ENCODE peak calls at places on chromosomes 13 and 19, in eight cellular contexts. One of them, this sample, is unnamed.

GRCh38 chr13:27446986-27447583 is 3.3 kb downstream of the MTIF3 start:
- DNase-seq in AG10803: no peak
- DNase-seq in transverse colon: peak; percentile 30
- DNase-seq in fibroblast of mammary gland: no peak
- DNase-seq in CD8-positive, alpha-beta T cell: no peak
- DNase-seq in psoas muscle: no peak
- DNase-seq in kidney: no peak
- DNase-seq in fibroblast of pulmonary artery: no peak
- DNase-seq in this sample: no peak

GRCh38 chr19:34667349-34668076 is 9.4 kb downstream of the SCGB2B2 start:
- DNase-seq in AG10803: peak; percentile 29
- DNase-seq in transverse colon: no peak
- DNase-seq in fibroblast of mammary gland: peak; percentile 15
- DNase-seq in CD8-positive, alpha-beta T cell: no peak
- DNase-seq in psoas muscle: no peak
- DNase-seq in kidney: no peak
- DNase-seq in fibroblast of pulmonary artery: peak; percentile 16
- DNase-seq in this sample: peak; percentile 75

GRCh38 chr13:95100525-95101121 is 200.6 kb downstream of the ABCC4 start:
- DNase-seq in AG10803: peak; percentile 28
- DNase-seq in transverse colon: no peak
- DNase-seq in fibroblast of mammary gland: peak; percentile 90
- DNase-seq in CD8-positive, alpha-beta T cell: no peak
- DNase-seq in psoas muscle: no peak
- DNase-seq in kidney: no peak
- DNase-seq in fibroblast of pulmonary artery: peak; percentile 33
- DNase-seq in this sample: no peak

GRCh38 chr19:1648156-1648925 is 4.1 kb downstream of the TCF3 start:
- DNase-seq in AG10803: no peak
- DNase-seq in transverse colon: peak; percentile 61
- DNase-seq in fibroblast of mammary gland: no peak
- DNase-seq in CD8-positive, alpha-beta T cell: no peak
- DNase-seq in psoas muscle: no peak
- DNase-seq in kidney: peak; percentile 68
- DNase-seq in fibroblast of pulmonary artery: no peak
- DNase-seq in this sample: no peak

GRCh38 chr19:39918183-39918651 is 16.2 kb downstream of the FCGBP start:
- DNase-seq in AG10803: no peak
- DNase-seq in transverse colon: no peak
- DNase-seq in fibroblast of mammary gland: no peak
- DNase-seq in CD8-positive, alpha-beta T cell: no peak
- DNase-seq in psoas muscle: no peak
- DNase-seq in kidney: peak; percentile 65
- DNase-seq in fibroblast of pulmonary artery: no peak
- DNase-seq in this sample: peak; percentile 61

GRCh38 chr13:95479706-95480105 is 72.8 kb upstream of the CLDN10 start:
- DNase-seq in AG10803: no peak
- DNase-seq in transverse colon: no peak
- DNase-seq in fibroblast of mammary gland: no peak
- DNase-seq in CD8-positive, alpha-beta T cell: no peak
- DNase-seq in psoas muscle: no peak
- DNase-seq in kidney: no peak
- DNase-seq in fibroblast of pulmonary artery: no peak
- DNase-seq in this sample: no peak

GRCh38 chr13:46679369-46680180 is 117.4 kb downstream of the ESD start:
- DNase-seq in AG10803: peak; percentile 70
- DNase-seq in transverse colon: peak; percentile 42
- DNase-seq in fibroblast of mammary gland: peak; percentile 89
- DNase-seq in CD8-positive, alpha-beta T cell: peak; percentile 12
- DNase-seq in psoas muscle: no peak
- DNase-seq in kidney: no peak
- DNase-seq in fibroblast of pulmonary artery: peak; percentile 71
- DNase-seq in this sample: no peak

GRCh38 chr13:103539265-103539664 is 473.0 kb upstream of the SLC10A2 start:
- DNase-seq in AG10803: no peak
- DNase-seq in transverse colon: no peak
- DNase-seq in fibroblast of mammary gland: no peak
- DNase-seq in CD8-positive, alpha-beta T cell: no peak
- DNase-seq in psoas muscle: no peak
- DNase-seq in kidney: no peak
- DNase-seq in fibroblast of pulmonary artery: no peak
- DNase-seq in this sample: peak; percentile 32

GRCh38 chr13:36453518-36453917 is 21.2 kb downstream of the CCNA1 start:
- DNase-seq in AG10803: peak; percentile 17
- DNase-seq in transverse colon: no peak
- DNase-seq in fibroblast of mammary gland: peak; percentile 38
- DNase-seq in CD8-positive, alpha-beta T cell: no peak
- DNase-seq in psoas muscle: no peak
- DNase-seq in kidney: no peak
- DNase-seq in fibroblast of pulmonary artery: peak; percentile 53
- DNase-seq in this sample: no peak

GRCh38 chr13:24307211-24308067 is 1.9 kb upstream of the C1QTNF9 start:
- DNase-seq in AG10803: no peak
- DNase-seq in transverse colon: peak; percentile 33
- DNase-seq in fibroblast of mammary gland: no peak
- DNase-seq in CD8-positive, alpha-beta T cell: no peak
- DNase-seq in psoas muscle: no peak
- DNase-seq in kidney: no peak
- DNase-seq in fibroblast of pulmonary artery: peak; percentile 15
- DNase-seq in this sample: peak; percentile 81

GRCh38 chr13:32063622-32064233 is 32.2 kb downstream of the FRY start:
- DNase-seq in AG10803: no peak
- DNase-seq in transverse colon: no peak
- DNase-seq in fibroblast of mammary gland: no peak
- DNase-seq in CD8-positive, alpha-beta T cell: no peak
- DNase-seq in psoas muscle: no peak
- DNase-seq in kidney: no peak
- DNase-seq in fibroblast of pulmonary artery: no peak
- DNase-seq in this sample: no peak

GRCh38 chr19:18290250-18291018 is 9.0 kb upstream of the JUND start:
- DNase-seq in AG10803: no peak
- DNase-seq in transverse colon: peak; percentile 62
- DNase-seq in fibroblast of mammary gland: no peak
- DNase-seq in CD8-positive, alpha-beta T cell: peak; percentile 63
- DNase-seq in psoas muscle: no peak
- DNase-seq in kidney: peak; percentile 77
- DNase-seq in fibroblast of pulmonary artery: peak; percentile 60
- DNase-seq in this sample: no peak

GRCh38 chr19:632228-633067 is 889 bp downstream of the POLRMT start:
- DNase-seq in AG10803: peak; percentile 34
- DNase-seq in transverse colon: peak; percentile 78
- DNase-seq in fibroblast of mammary gland: peak; percentile 51
- DNase-seq in CD8-positive, alpha-beta T cell: no peak
- DNase-seq in psoas muscle: no peak
- DNase-seq in kidney: no peak
- DNase-seq in fibroblast of pulmonary artery: peak; percentile 56
- DNase-seq in this sample: peak; percentile 79

GRCh38 chr19:54523403-54523802 is 20.8 kb downstream of the LAIR2 start:
- DNase-seq in AG10803: peak; percentile 4
- DNase-seq in transverse colon: no peak
- DNase-seq in fibroblast of mammary gland: peak; percentile 26
- DNase-seq in CD8-positive, alpha-beta T cell: no peak
- DNase-seq in psoas muscle: no peak
- DNase-seq in kidney: no peak
- DNase-seq in fibroblast of pulmonary artery: peak; percentile 11
- DNase-seq in this sample: no peak

GRCh38 chr13:88345171-88345847 is 674.1 kb downstream of the SLITRK5 start:
- DNase-seq in AG10803: no peak
- DNase-seq in transverse colon: no peak
- DNase-seq in fibroblast of mammary gland: no peak
- DNase-seq in CD8-positive, alpha-beta T cell: no peak
- DNase-seq in psoas muscle: peak; percentile 29
- DNase-seq in kidney: peak; percentile 67
- DNase-seq in fibroblast of pulmonary artery: no peak
- DNase-seq in this sample: no peak

GRCh38 chr13:85741017-85741416 is 58.2 kb downstream of the SLITRK6 start:
- DNase-seq in AG10803: no peak
- DNase-seq in transverse colon: no peak
- DNase-seq in fibroblast of mammary gland: no peak
- DNase-seq in CD8-positive, alpha-beta T cell: no peak
- DNase-seq in psoas muscle: no peak
- DNase-seq in kidney: no peak
- DNase-seq in fibroblast of pulmonary artery: no peak
- DNase-seq in this sample: no peak

DNA sequence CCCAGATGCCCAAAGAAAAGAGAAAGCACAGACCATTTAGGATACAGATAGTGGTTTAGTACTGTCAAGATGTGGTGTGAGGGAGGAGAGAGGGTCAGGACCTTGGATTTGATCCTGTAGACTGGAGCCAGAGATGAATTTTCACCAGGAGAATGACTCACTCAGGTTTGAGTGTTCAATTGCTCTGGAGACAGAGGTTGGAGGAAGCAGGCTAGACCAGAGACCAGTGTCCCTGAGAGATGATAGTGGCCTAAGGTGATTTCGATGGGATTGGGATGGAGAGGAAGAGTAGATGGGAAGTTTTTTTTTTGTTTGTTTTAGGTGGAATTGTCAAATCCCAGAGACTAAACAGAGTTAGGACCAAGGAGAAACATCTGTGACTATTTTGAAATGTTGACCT is 2.3 kb downstream of the CEBPG start:
- DNase-seq in AG10803: peak; percentile 40
- DNase-seq in transverse colon: no peak
- DNase-seq in fibroblast of mammary gland: peak; percentile 85
- DNase-seq in CD8-positive, alpha-beta T cell: no peak
- DNase-seq in psoas muscle: no peak
- DNase-seq in kidney: no peak
- DNase-seq in fibroblast of pulmonary artery: peak; percentile 53
- DNase-seq in this sample: no peak
- H3K4me3 ChIP-seq in AG10803: peak overlapping the region; percentile 29
- H3K4me3 ChIP-seq in transverse colon: no peak overlapping the region
- H3K4me3 ChIP-seq in fibroblast of mammary gland: no peak overlapping the region
- H3K4me3 ChIP-seq in CD8-positive, alpha-beta T cell: no peak overlapping the region
- H3K4me3 ChIP-seq in psoas muscle: peak overlapping the region; percentile 87
- H3K4me3 ChIP-seq in kidney: no peak overlapping the region
- H3K4me3 ChIP-seq in fibroblast of pulmonary artery: no peak overlapping the region
- H3K4me3 ChIP-seq in this sample: peak overlapping the region; percentile 74

DNA sequence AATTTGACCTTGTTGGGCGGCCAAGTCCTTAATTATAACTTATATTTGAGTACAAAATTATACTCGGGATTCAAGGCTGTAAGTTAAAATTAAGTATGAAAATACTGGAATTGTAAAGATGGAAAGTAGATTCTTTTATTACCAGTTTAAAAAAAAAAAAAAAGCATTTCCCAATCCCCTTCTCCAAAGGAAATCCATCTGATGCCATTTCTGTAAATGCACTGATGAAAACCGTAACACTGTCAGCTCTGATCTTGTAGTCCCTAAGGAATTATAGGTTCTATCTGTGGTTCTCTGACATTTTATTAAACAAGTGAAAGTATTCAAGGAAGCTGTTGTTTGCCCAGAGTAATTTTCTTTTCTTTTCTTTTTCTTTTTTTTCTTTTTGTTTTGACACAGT is 41.6 kb upstream of the HNRNPA1L2 start:
- DNase-seq in AG10803: no peak
- DNase-seq in transverse colon: no peak
- DNase-seq in fibroblast of mammary gland: peak; percentile 47
- DNase-seq in CD8-positive, alpha-beta T cell: no peak
- DNase-seq in psoas muscle: no peak
- DNase-seq in kidney: no peak
- DNase-seq in fibroblast of pulmonary artery: peak; percentile 7
- DNase-seq in this sample: no peak
- H3K4me3 ChIP-seq in AG10803: no peak overlapping the region
- H3K4me3 ChIP-seq in transverse colon: peak overlapping the region; percentile 30
- H3K4me3 ChIP-seq in fibroblast of mammary gland: peak overlapping the region; percentile 50
- H3K4me3 ChIP-seq in CD8-positive, alpha-beta T cell: no peak overlapping the region
- H3K4me3 ChIP-seq in psoas muscle: peak overlapping the region; percentile 75
- H3K4me3 ChIP-seq in kidney: peak overlapping the region; percentile 58
- H3K4me3 ChIP-seq in fibroblast of pulmonary artery: peak overlapping the region; percentile 49
- H3K4me3 ChIP-seq in this sample: peak overlapping the region; percentile 68

DNA sequence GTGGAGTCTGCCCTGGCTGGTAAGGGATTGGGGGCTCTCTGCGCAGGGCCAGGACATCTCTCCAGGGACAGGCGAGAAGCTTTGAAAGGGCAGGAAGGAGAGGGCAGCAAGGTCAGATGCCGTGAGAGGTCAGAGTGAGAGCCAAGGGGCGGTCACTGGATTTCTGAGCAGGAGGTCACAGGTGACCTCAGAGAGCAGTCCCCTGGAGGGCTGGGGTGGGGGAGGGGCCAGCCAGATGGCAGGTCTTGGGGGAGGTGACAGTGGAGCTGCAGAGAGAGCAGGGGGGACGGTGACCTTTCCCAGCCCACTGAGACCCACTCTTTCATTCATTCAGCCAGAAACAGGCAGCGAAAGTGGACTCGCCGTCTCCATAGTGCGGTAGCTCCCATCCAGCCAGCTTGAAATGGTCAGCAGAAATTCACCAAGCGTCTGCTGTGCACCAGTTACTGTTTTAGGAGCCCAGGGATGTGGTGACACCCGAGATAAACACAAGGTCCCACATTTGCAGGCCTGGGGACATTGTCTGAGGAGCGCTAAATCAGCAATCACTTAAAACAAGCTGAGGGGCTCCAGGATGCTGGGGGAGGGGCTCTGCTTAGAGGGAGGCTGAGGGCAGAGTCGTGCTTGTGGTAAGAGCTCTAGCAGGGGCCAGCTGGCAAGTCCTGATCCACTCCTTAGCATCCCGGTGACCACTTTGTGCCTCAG is 10.2 kb downstream of the CARM1 start:
- DNase-seq in AG10803: no peak
- DNase-seq in transverse colon: no peak
- DNase-seq in fibroblast of mammary gland: no peak
- DNase-seq in CD8-positive, alpha-beta T cell: no peak
- DNase-seq in psoas muscle: no peak
- DNase-seq in kidney: no peak
- DNase-seq in fibroblast of pulmonary artery: no peak
- DNase-seq in this sample: no peak
- H3K4me3 ChIP-seq in AG10803: no peak overlapping the region
- H3K4me3 ChIP-seq in transverse colon: no peak overlapping the region
- H3K4me3 ChIP-seq in fibroblast of mammary gland: no peak overlapping the region
- H3K4me3 ChIP-seq in CD8-positive, alpha-beta T cell: no peak overlapping the region
- H3K4me3 ChIP-seq in psoas muscle: no peak overlapping the region
- H3K4me3 ChIP-seq in kidney: no peak overlapping the region
- H3K4me3 ChIP-seq in fibroblast of pulmonary artery: no peak overlapping the region
- H3K4me3 ChIP-seq in this sample: no peak overlapping the region

GRCh38 chr19:19778666-19779065 is 42.9 kb downstream of the ZNF506 start:
- DNase-seq in AG10803: no peak
- DNase-seq in transverse colon: no peak
- DNase-seq in fibroblast of mammary gland: no peak
- DNase-seq in CD8-positive, alpha-beta T cell: no peak
- DNase-seq in psoas muscle: no peak
- DNase-seq in kidney: no peak
- DNase-seq in fibroblast of pulmonary artery: no peak
- DNase-seq in this sample: no peak

GRCh38 chr19:19775891-19776205 is 42.9 kb upstream of the ZNF14 start:
- DNase-seq in AG10803: no peak
- DNase-seq in transverse colon: no peak
- DNase-seq in fibroblast of mammary gland: no peak
- DNase-seq in CD8-positive, alpha-beta T cell: no peak
- DNase-seq in psoas muscle: peak; percentile 50
- DNase-seq in kidney: no peak
- DNase-seq in fibroblast of pulmonary artery: no peak
- DNase-seq in this sample: no peak

GRCh38 chr19:19776206-19777008 is 43.5 kb upstream of the ZNF14 start:
- DNase-seq in AG10803: peak; percentile 98
- DNase-seq in transverse colon: peak; percentile 98
- DNase-seq in fibroblast of mammary gland: peak; percentile 98
- DNase-seq in CD8-positive, alpha-beta T cell: peak; percentile 81
- DNase-seq in psoas muscle: peak; percentile 98
- DNase-seq in kidney: peak; percentile 99
- DNase-seq in fibroblast of pulmonary artery: peak; percentile 99
- DNase-seq in this sample: peak; percentile 99

GRCh38 chr19:19777692-19778091 is 43.9 kb downstream of the ZNF506 start:
- DNase-seq in AG10803: no peak
- DNase-seq in transverse colon: no peak
- DNase-seq in fibroblast of mammary gland: no peak
- DNase-seq in CD8-positive, alpha-beta T cell: no peak
- DNase-seq in psoas muscle: no peak
- DNase-seq in kidney: no peak
- DNase-seq in fibroblast of pulmonary artery: no peak
- DNase-seq in this sample: no peak

GRCh38 chr19:19774354-19775033 is 41.6 kb upstream of the ZNF14 start:
- DNase-seq in AG10803: no peak
- DNase-seq in transverse colon: no peak
- DNase-seq in fibroblast of mammary gland: no peak
- DNase-seq in CD8-positive, alpha-beta T cell: no peak
- DNase-seq in psoas muscle: no peak
- DNase-seq in kidney: no peak
- DNase-seq in fibroblast of pulmonary artery: no peak
- DNase-seq in this sample: no peak
- H3K4me3 ChIP-seq in AG10803: no peak overlapping the region
- H3K4me3 ChIP-seq in transverse colon: no peak overlapping the region
- H3K4me3 ChIP-seq in fibroblast of mammary gland: no peak overlapping the region
- H3K4me3 ChIP-seq in CD8-positive, alpha-beta T cell: no peak overlapping the region
- H3K4me3 ChIP-seq in psoas muscle: no peak overlapping the region
- H3K4me3 ChIP-seq in kidney: no peak overlapping the region
- H3K4me3 ChIP-seq in fibroblast of pulmonary artery: no peak overlapping the region
- H3K4me3 ChIP-seq in this sample: no peak overlapping the region